ENCODE peak calls at places on chromosome X, in four cellular contexts. R, T, F and Z are unnamed samples.

GRCh38 chrX:70454441-70455365 is 10.1 kb downstream of the DLG3 start:
- DNase-seq in R (peak), T (peak), F (no peak), Z (peak)

GRCh38 chrX:155221351-155221750 is 5.1 kb downstream of the VBP1 start:
- DNase-seq in R (no peak), T (no peak), F (no peak), Z (no peak)

GRCh38 chrX:133258481-133258880 is 40.3 kb upstream of the TFDP3 start:
- DNase-seq in R (no peak), T (no peak), F (no peak), Z (no peak)

GRCh38 chrX:13493659-13494058 is 75.7 kb upstream of the EGFL6 start:
- DNase-seq in R (no peak), T (no peak), F (no peak), Z (no peak)

GRCh38 chrX:38061335-38061734 is 55.0 kb downstream of the SYTL5 start:
- DNase-seq in R (no peak), T (no peak), F (no peak), Z (no peak)

GRCh38 chrX:71195959-71196727 is 26.9 kb upstream of the GJB1 start:
- DNase-seq in R (no peak), T (no peak), F (no peak), Z (no peak)

GRCh38 chrX:153953342-153953830 is 8.9 kb upstream of the RENBP start:
- DNase-seq in R (peak), T (peak), F (no peak), Z (no peak)

GRCh38 chrX:133741303-133741702 is 244.1 kb downstream of the GPC3 start:
- DNase-seq in R (no peak), T (no peak), F (no peak), Z (no peak)

GRCh38 chrX:54922547-54922946 is 1.9 kb downstream of the TRO start:
- DNase-seq in R (no peak), T (no peak), F (no peak), Z (no peak)

GRCh38 chrX:154403192-154403591 is 5.0 kb downstream of the RPL10 start:
- DNase-seq in R (no peak), T (no peak), F (no peak), Z (no peak)

GRCh38 chrX:106898462-106898861 is 4.7 kb downstream of the RIPPLY1 start:
- DNase-seq in R (peak), T (peak), F (no peak), Z (no peak)

GRCh38 chrX:119870626-119871131 is 854 bp downstream of the RNF113A start:
- DNase-seq in R (no peak), T (no peak), F (no peak), Z (no peak)

GRCh38 chrX:44043496-44043895 is 70.3 kb upstream of the NDP start:
- DNase-seq in R (no peak), T (no peak), F (no peak), Z (no peak)

GRCh38 chrX:51461053-51462050 is 35.0 kb downstream of the NUDT11 start:
- DNase-seq in R (peak), T (peak), F (no peak), Z (peak)

GRCh38 chrX:16665089-16665488 is 15.1 kb downstream of the S100G start:
- DNase-seq in R (no peak), T (no peak), F (no peak), Z (no peak)

GRCh38 chrX:101668143-101668542 is 8.5 kb upstream of the ARMCX2 start:
- DNase-seq in R (no peak), T (no peak), F (no peak), Z (no peak)

GRCh38 chrX:151702021-151702714 is 6.9 kb downstream of the PRRG3 start:
- DNase-seq in R (no peak), T (no peak), F (no peak), Z (no peak)

GRCh38 chrX:154525606-154526490 is 9.8 kb upstream of the FAM3A start:
- DNase-seq in R (no peak), T (no peak), F (no peak), Z (no peak)

GRCh38 chrX:46898207-46898606 is 14.0 kb upstream of the JADE3 start:
- DNase-seq in R (no peak), T (no peak), F (no peak), Z (no peak)

GRCh38 chrX:53089224-53089842 is 4.6 kb upstream of the KANTR start:
- DNase-seq in R (peak), T (peak), F (no peak), Z (no peak)

GRCh38 chrX:154114652-154115051 is 17.1 kb upstream of the MECP2 start:
- DNase-seq in R (no peak), T (no peak), F (no peak), Z (no peak)

GRCh38 chrX:119647552-119648420 is 41.6 kb upstream of the NKRF start:
- DNase-seq in R (no peak), T (no peak), F (no peak), Z (no peak)